ENCODE peak calls at places on chromosomes 1 and 21, in seven cellular contexts. A is hepatocyte; R is GM03348; P is activated T-cell treated with anti-CD3 and anti-CD28 coated beads, Interleukin-2, amount 50 U/mL, for 24 hours; X is T-cell; U is NCI-H1092; Q is stimulated activated CD4-positive, alpha-beta T cell treated with anti-CD3 and anti-CD28 coated beads, Interleukin-4, amount 100 ng/mL, for 24 hours. M is an unnamed sample.

GRCh38 chr1:98102369-98103030 is 181.7 kb upstream of the DPYD start:
- DNase-seq in A (peak), X (no peak), R (no peak), P (no peak), Q (no peak), U (no peak), M (no peak)

GRCh38 chr1:77282866-77283539 is 1.2 kb downstream of the AK5 start:
- DNase-seq in U (no peak), Q (peak), A (peak), P (no peak), X (peak), R (peak), M (no peak)

GRCh38 chr1:172408958-172409357 is 11.5 kb upstream of the C1orf105 start:
- DNase-seq in X (no peak), A (no peak), P (no peak), R (peak), U (no peak), Q (no peak), M (no peak)

GRCh38 chr1:36565576-36566501 is 83.1 kb upstream of the CSF3R start:
- DNase-seq in X (no peak), P (no peak), R (no peak), U (no peak), Q (no peak), A (no peak), M (no peak)

GRCh38 chr1:203461717-203462116 is 13.9 kb upstream of the PRELP start:
- DNase-seq in U (no peak), Q (no peak), X (no peak), P (no peak), A (no peak), R (no peak), M (no peak)

GRCh38 chr1:84603941-84604830 is 29.9 kb upstream of the CTBS start:
- DNase-seq in X (no peak), R (peak), Q (no peak), P (no peak), A (peak), U (no peak), M (no peak)

GRCh38 chr1:206447792-206448191 is 22.5 kb upstream of the IKBKE start:
- DNase-seq in R (no peak), P (no peak), Q (no peak), X (no peak), U (no peak), A (no peak), M (no peak)

GRCh38 chr1:107153033-107153432 is 12.2 kb downstream of the NTNG1 start:
- DNase-seq in A (no peak), X (no peak), P (no peak), Q (no peak), U (no peak), R (no peak), M (no peak)

GRCh38 chr1:66981679-66982078 is 56.9 kb downstream of the MIER1 start:
- DNase-seq in Q (peak), U (no peak), X (peak), R (peak), A (no peak), P (no peak), M (peak)

GRCh38 chr21:22711636-22712035 is 1713.4 kb downstream of the NCAM2 start:
- DNase-seq in X (no peak), P (no peak), Q (no peak), A (no peak), U (no peak), R (no peak), M (no peak)

GRCh38 chr1:39657402-39657801 is 14.5 kb downstream of the NT5C1A start:
- DNase-seq in X (no peak), P (no peak), R (peak), Q (no peak), U (no peak), A (no peak), M (no peak)

GRCh38 chr1:246281639-246282038 is 225.4 kb downstream of the SMYD3 start:
- DNase-seq in X (no peak), A (no peak), R (no peak), U (no peak), Q (no peak), P (no peak), M (no peak)

GRCh38 chr1:52676249-52676903 is 21.8 kb downstream of the COA7 start:
- DNase-seq in Q (no peak), U (no peak), P (no peak), X (no peak), A (no peak), R (no peak), M (no peak)

GRCh38 chr1:206824327-206824726 is 41.1 kb upstream of the IL20 start:
- DNase-seq in Q (no peak), A (no peak), X (no peak), U (no peak), R (no peak), P (no peak), M (no peak)

GRCh38 chr1:67308136-67308535 is 463 bp downstream of the IL12RB2 start:
- DNase-seq in X (no peak), R (no peak), Q (peak), A (no peak), P (peak), U (no peak), M (no peak)

GRCh38 chr1:241408170-241408569 is 51.2 kb upstream of the RGS7 start:
- DNase-seq in Q (no peak), R (peak), A (peak), P (no peak), X (no peak), U (peak), M (no peak)

GRCh38 chr1:197144570-197145325 is 1.7 kb downstream of the ASPM start:
- DNase-seq in X (no peak), Q (no peak), A (no peak), R (peak), P (no peak), U (no peak), M (no peak)

GRCh38 chr1:97204468-97204867 is 482.9 kb downstream of the PTBP2 start:
- DNase-seq in Q (no peak), U (no peak), A (no peak), P (no peak), X (no peak), R (peak), M (no peak)

GRCh38 chr1:24536391-24536840 is 19.5 kb upstream of the NCMAP start:
- DNase-seq in P (peak), U (peak), Q (peak), X (peak), A (no peak), R (no peak), M (peak)

GRCh38 chr1:110798691-110799256 is 74.2 kb upstream of the CD53 start:
- DNase-seq in R (no peak), P (no peak), Q (no peak), U (no peak), X (no peak), A (no peak), M (no peak)